ENCODE peak calls at places on chromosomes 13 and 19, in ten cellular contexts. Y, V, M, S, G, T, U, E, Z and D are unnamed samples.

GRCh38 chr13:99421758-99422555 is 79.3 kb upstream of the TM9SF2 start:
- DNase-seq in Y (no peak), V (no peak), M (no peak), S (peak), G (peak), T (no peak), U (no peak), E (no peak), Z (peak), D (peak)

GRCh38 chr13:79874396-79875360 is 393.7 kb downstream of the NDFIP2 start:
- DNase-seq in Y (no peak), V (peak), M (no peak), S (no peak), G (peak), T (no peak), U (no peak), E (no peak), Z (no peak), D (no peak)

GRCh38 chr13:50389726-50390125 is 374.5 kb downstream of the KCNRG start:
- DNase-seq in Y (no peak), V (no peak), M (no peak), S (no peak), G (no peak), T (no peak), U (no peak), E (no peak), Z (no peak), D (no peak)

GRCh38 chr13:111897178-111897845 is 169.6 kb upstream of the SOX1 start:
- DNase-seq in Y (no peak), V (no peak), M (no peak), S (no peak), G (no peak), T (no peak), U (no peak), E (no peak), Z (no peak), D (no peak)

GRCh38 chr13:34416833-34417425 is 525.1 kb upstream of the NBEA start:
- DNase-seq in Y (peak), V (no peak), M (peak), S (no peak), G (no peak), T (no peak), U (no peak), E (peak), Z (no peak), D (no peak)

GRCh38 chr13:67106502-67107057 is 123.6 kb downstream of the PCDH9 start:
- DNase-seq in Y (no peak), V (no peak), M (no peak), S (no peak), G (no peak), T (no peak), U (no peak), E (no peak), Z (no peak), D (no peak)

GRCh38 chr19:8631425-8631819 is 989 bp downstream of the NFILZ start:
- DNase-seq in Y (no peak), V (no peak), M (no peak), S (no peak), G (no peak), T (no peak), U (no peak), E (peak), Z (no peak), D (no peak)

GRCh38 chr19:49795615-49796014 is 17.5 kb downstream of the FUZ start:
- DNase-seq in Y (no peak), V (no peak), M (no peak), S (no peak), G (no peak), T (no peak), U (no peak), E (no peak), Z (no peak), D (no peak)

GRCh38 chr13:20814224-20814910 is 40.6 kb upstream of the EEF1AKMT1 start:
- DNase-seq in Y (peak), V (no peak), M (peak), S (peak), G (no peak), T (peak), U (no peak), E (peak), Z (no peak), D (no peak)

GRCh38 chr19:39411006-39411831 is 1.2 kb upstream of the PLEKHG2 start:
- DNase-seq in Y (no peak), V (no peak), M (no peak), S (peak), G (peak), T (no peak), U (peak), E (no peak), Z (no peak), D (peak)

GRCh38 chr19:16778796-16779411 is 50.3 kb upstream of the SIN3B start:
- DNase-seq in Y (peak), V (no peak), M (peak), S (peak), G (peak), T (peak), U (peak), E (peak), Z (peak), D (peak)

GRCh38 chr13:114299604-114300305 is 14.5 kb upstream of the CHAMP1 start:
- DNase-seq in Y (no peak), V (no peak), M (no peak), S (no peak), G (no peak), T (no peak), U (no peak), E (no peak), Z (no peak), D (no peak)

GRCh38 chr19:45331411-45331810 is 8.7 kb upstream of the CKM start:
- DNase-seq in Y (no peak), V (no peak), M (no peak), S (no peak), G (no peak), T (no peak), U (no peak), E (no peak), Z (no peak), D (no peak)

GRCh38 chr13:101292711-101293110 is 123.6 kb downstream of the NALCN start:
- DNase-seq in Y (no peak), V (no peak), M (no peak), S (no peak), G (no peak), T (no peak), U (no peak), E (no peak), Z (no peak), D (no peak)

GRCh38 chr13:96089139-96089538 is 768 bp upstream of the HS6ST3 start:
- DNase-seq in Y (no peak), V (no peak), M (no peak), S (no peak), G (no peak), T (no peak), U (no peak), E (no peak), Z (no peak), D (no peak)

GRCh38 chr19:33225458-33225925 is at the start of gene SLC7A10:
- DNase-seq in Y (no peak), V (no peak), M (no peak), S (no peak), G (no peak), T (no peak), U (no peak), E (peak), Z (no peak), D (no peak)

GRCh38 chr19:1883784-1884183 is 1.5 kb downstream of the ABHD17A start:
- DNase-seq in Y (no peak), V (no peak), M (no peak), S (no peak), G (peak), T (no peak), U (no peak), E (no peak), Z (no peak), D (no peak)

GRCh38 chr13:27500806-27501534 is 50.6 kb upstream of the MTIF3 start:
- DNase-seq in Y (no peak), V (no peak), M (no peak), S (no peak), G (no peak), T (no peak), U (no peak), E (no peak), Z (no peak), D (no peak)